ENCODE peak calls at places on chromosomes 7 and 10, in six cellular contexts. J, Z, Y, U, R and W are unnamed samples.

GRCh38 chr10:73019100-73019499 is 64.5 kb upstream of the PLA2G12B start:
- DNase-seq in J (no peak), Z (no peak), Y (no peak), U (peak; percentile 10), R (no peak), W (no peak)

GRCh38 chr10:6928531-6929080 is 348.5 kb upstream of the PRKCQ start:
- DNase-seq in J (no peak), Z (no peak), Y (no peak), U (no peak), R (no peak), W (no peak)

GRCh38 chr10:96587255-96588059 is 645 bp upstream of the TM9SF3 start:
- DNase-seq in J (peak; percentile 72), Z (no peak), Y (peak; percentile 75), U (peak; percentile 83), R (no peak), W (no peak)

GRCh38 chr10:86846088-86846487 is 89.7 kb downstream of the BMPR1A start:
- DNase-seq in J (no peak), Z (no peak), Y (no peak), U (no peak), R (no peak), W (no peak)

GRCh38 chr10:70085975-70086613 is 33.4 kb downstream of the MACROH2A2 start:
- DNase-seq in J (peak; percentile 48), Z (no peak), Y (peak; percentile 90), U (no peak), R (no peak), W (no peak)

GRCh38 chr7:117090820-117091219 is 137.5 kb downstream of the ST7 start:
- DNase-seq in J (no peak), Z (no peak), Y (no peak), U (no peak), R (no peak), W (no peak)

GRCh38 chr7:92627956-92628355 is 37.8 kb upstream of the FAM133B start:
- DNase-seq in J (no peak), Z (no peak), Y (no peak), U (no peak), R (no peak), W (no peak)

GRCh38 chr10:62501547-62501946 is 127.4 kb downstream of the ZNF365 start:
- DNase-seq in J (no peak), Z (peak; percentile 88), Y (no peak), U (no peak), R (no peak), W (no peak)

GRCh38 chr7:67937717-67938191 is 941.1 kb downstream of the TYW1 start:
- DNase-seq in J (peak; percentile 80), Z (no peak), Y (no peak), U (no peak), R (no peak), W (no peak)

GRCh38 chr7:30284298-30285066 is at the start of gene ZNRF2:
- DNase-seq in J (peak; percentile 100), Z (peak; percentile 100), Y (peak; percentile 98), U (peak; percentile 99), R (peak; percentile 97), W (peak; percentile 97)
- TF ChIP-seq MYC in J (peak; percentile 81), Z (peak; percentile 90), Y (peak; percentile 87), U (no peak), R (peak; percentile 72), W (no peak)

GRCh38 chr10:1399431-1400120 is 337.7 kb downstream of the ADARB2 start:
- DNase-seq in J (no peak), Z (no peak), Y (no peak), U (no peak), R (no peak), W (no peak)
- TF ChIP-seq MYC in J (no peak), Z (no peak), Y (no peak), U (no peak), R (no peak), W (no peak)

DNA sequence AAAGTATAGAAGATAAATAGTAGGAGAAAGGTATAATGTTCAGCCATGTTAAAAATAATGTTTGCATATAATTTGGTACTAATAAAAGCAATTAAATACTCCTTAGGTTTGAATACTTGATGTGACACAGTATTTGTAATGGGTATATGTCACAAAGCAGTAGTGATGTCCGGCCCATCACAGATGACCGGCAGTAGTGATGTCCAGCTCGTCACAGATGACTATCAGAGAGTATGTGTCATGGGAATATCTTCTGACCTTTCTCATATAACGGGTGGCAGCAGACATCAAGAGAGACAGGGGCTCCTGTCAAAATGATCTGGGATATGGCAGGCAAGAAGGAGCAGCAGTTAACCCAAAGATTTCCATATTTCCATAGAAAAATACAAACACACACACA is 477.4 kb upstream of the KLF6 start:
- DNase-seq in J (no peak), Z (no peak), Y (no peak), U (no peak), R (no peak), W (no peak)
- TF ChIP-seq MYC in J (no peak), Z (no peak), Y (no peak), U (no peak), R (no peak), W (no peak)

GRCh38 chr10:131651674-131652093 is 249.1 kb upstream of the PPP2R2D start:
- DNase-seq in J (no peak), Z (no peak), Y (no peak), U (no peak), R (no peak), W (no peak)
- TF ChIP-seq MYC in J (no peak), Z (no peak), Y (no peak), U (no peak), R (no peak), W (no peak)

GRCh38 chr10:3426190-3426845 is 253.7 kb upstream of the PITRM1 start:
- DNase-seq in J (peak; percentile 22), Z (no peak), Y (peak; percentile 2), U (peak; percentile 96), R (no peak), W (no peak)
- TF ChIP-seq MYC in J (no peak), Z (no peak), Y (no peak), U (no peak), R (no peak), W (no peak)

GRCh38 chr10:34049469-34049868 is 715.0 kb upstream of the NRP1 start:
- DNase-seq in J (no peak), Z (no peak), Y (no peak), U (no peak), R (no peak), W (no peak)
- TF ChIP-seq MYC in J (no peak), Z (no peak), Y (no peak), U (no peak), R (no peak), W (no peak)

DNA sequence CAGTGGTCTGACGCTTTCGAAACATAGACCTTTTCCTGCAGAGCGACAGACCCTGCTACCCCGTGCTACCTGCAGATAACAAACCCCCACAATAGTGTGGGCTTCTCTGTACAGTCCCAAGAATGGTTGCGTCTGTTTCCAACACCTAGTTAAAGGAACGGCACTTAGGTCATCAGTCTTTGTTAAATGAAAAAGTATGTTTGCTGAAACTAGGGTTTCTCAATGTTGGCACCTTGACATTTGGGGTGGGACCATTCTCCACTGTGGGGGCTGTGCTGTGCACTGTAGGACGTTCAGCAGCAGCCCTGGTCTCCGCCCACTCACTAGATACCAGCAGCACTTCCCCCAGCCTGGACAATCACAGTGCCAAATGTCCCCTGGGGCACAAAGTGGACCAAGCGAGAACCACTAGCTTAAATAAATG is 13.7 kb downstream of the TECTB start:
- DNase-seq in J (no peak), Z (no peak), Y (peak; percentile 70), U (no peak), R (no peak), W (no peak)
- TF ChIP-seq MYC in J (no peak), Z (no peak), Y (no peak), U (no peak), R (no peak), W (no peak)

GRCh38 chr10:31923389-31923788 is 5.2 kb downstream of the ARHGAP12 start:
- DNase-seq in J (no peak), Z (no peak), Y (no peak), U (no peak), R (no peak), W (no peak)
- TF ChIP-seq MYC in J (no peak), Z (no peak), Y (no peak), U (no peak), R (no peak), W (no peak)